ENCODE peak calls at places on chromosome 14, in eight cellular contexts. F is esophagus muscularis mucosa, S is testis, G is H9, B is tibial artery, A is A549, Y is DND-41, J is transverse colon. E is an unnamed sample. For H3K4me1, the result is how much of the 10 kb centered on the place peaks cover.

GRCh38 chr14:23147676-23148075 is 28.6 kb upstream of the CEBPE start:
- DNase-seq in F (no peak), J (no peak), G (no peak), S (peak), Y (no peak), B (no peak), A (no peak), E (no peak)

GRCh38 chr14:64673748-64674147 is 30.5 kb upstream of the PLEKHG3 start:
- DNase-seq in F (no peak), Y (peak), G (no peak), J (no peak), A (no peak), B (no peak), S (no peak), E (peak)

GRCh38 chr14:77145975-77146740 is 4.6 kb upstream of the ZDHHC22 start:
- DNase-seq in J (no peak), F (no peak), Y (no peak), G (peak), S (no peak), A (no peak), B (no peak), E (no peak)

GRCh38 chr14:95609398-95609990 is 74.6 kb downstream of the GLRX5 start:
- DNase-seq in B (no peak), G (peak), Y (peak), S (peak), A (no peak), J (no peak), F (no peak), E (no peak)

GRCh38 chr14:38143651-38144505 is 63.8 kb upstream of the SSTR1 start:
- DNase-seq in B (no peak), J (no peak), A (no peak), F (no peak), S (no peak), G (no peak), Y (no peak), E (no peak)

GRCh38 chr14:92701826-92702225 is 46.6 kb downstream of the LGMN start:
- DNase-seq in B (no peak), S (no peak), G (no peak), F (no peak), A (no peak), J (no peak), Y (no peak), E (no peak)

GRCh38 chr14:64637735-64638473 is 66.3 kb upstream of the PLEKHG3 start:
- DNase-seq in F (no peak), G (no peak), Y (no peak), B (no peak), A (no peak), J (no peak), S (no peak), E (no peak)

GRCh38 chr14:94441130-94441529 is 11.5 kb downstream of the SERPINA11 start:
- DNase-seq in J (no peak), Y (no peak), S (no peak), A (no peak), B (no peak), G (no peak), F (peak), E (no peak)

GRCh38 chr14:75229923-75230792 is 48.5 kb upstream of the FOS start:
- DNase-seq in G (no peak), J (peak), F (no peak), B (no peak), A (peak), Y (peak), S (peak), E (peak)

GRCh38 chr14:67517083-67517482 is 16.0 kb upstream of the PLEKHH1 start:
- DNase-seq in Y (no peak), G (peak), A (no peak), B (no peak), J (peak), F (no peak), S (peak), E (no peak)

GRCh38 chr14:38122241-38122640 is 85.5 kb upstream of the SSTR1 start:
- DNase-seq in Y (no peak), A (no peak), S (no peak), B (no peak), F (no peak), J (no peak), G (no peak), E (no peak)

GRCh38 chr14:105053421-105053820 is 11.8 kb downstream of the GPR132 start:
- DNase-seq in G (no peak), B (no peak), S (no peak), Y (no peak), A (no peak), F (no peak), J (no peak), E (no peak)

GRCh38 chr14:67526676-67527459 is 6.2 kb upstream of the PLEKHH1 start:
- DNase-seq in J (peak), F (no peak), S (peak), B (no peak), G (peak), A (peak), Y (peak), E (peak)

GRCh38 chr14:74867673-74868072 is 8.3 kb downstream of the PROX2 start:
- DNase-seq in F (no peak), Y (no peak), A (no peak), S (no peak), B (peak), J (no peak), G (no peak), E (peak)

GRCh38 chr14:93430319-93430801 is 379 bp upstream of the UNC79 start:
- DNase-seq in A (no peak), S (peak), F (no peak), Y (no peak), G (peak), B (no peak), J (no peak), E (no peak)

GRCh38 chr14:30240002-30240401 is 312.4 kb upstream of the PRKD1 start:
- DNase-seq in A (no peak), G (no peak), F (no peak), J (no peak), Y (no peak), B (no peak), S (no peak), E (no peak)

GRCh38 chr14:82067221-82067620 is 533.6 kb upstream of the SEL1L start:
- DNase-seq in G (no peak), F (no peak), Y (no peak), S (no peak), B (no peak), A (no peak), J (no peak), E (no peak)

GRCh38 chr14:71371711-71372396 is 464.6 kb downstream of the PCNX1 start:
- DNase-seq in J (no peak), B (no peak), G (no peak), Y (no peak), F (no peak), S (no peak), A (no peak), E (no peak)

GRCh38 chr14:73426877-73427276 is 31.5 kb downstream of the NUMB start:
- DNase-seq in B (no peak), S (no peak), J (no peak), A (no peak), F (no peak), G (no peak), Y (no peak), E (no peak)

GRCh38 chr14:26174395-26174794 is 423.4 kb downstream of the NOVA1 start:
- DNase-seq in Y (no peak), G (no peak), F (no peak), A (no peak), J (no peak), S (no peak), B (no peak), E (no peak)

GRCh38 chr14:64684091-64684490 is 20.1 kb upstream of the PLEKHG3 start:
- DNase-seq in A (no peak), G (no peak), F (no peak), B (no peak), J (no peak), Y (no peak), S (peak), E (no peak)

GRCh38 chr14:93991212-93991611 is 5.9 kb upstream of the CCDC197 start:
- DNase-seq in F (no peak), G (no peak), J (no peak), A (no peak), Y (no peak), B (no peak), S (no peak), E (no peak)

GRCh38 chr14:77872971-77873370 is 73.1 kb downstream of the ADCK1 start:
- DNase-seq in S (no peak), Y (no peak), B (no peak), F (no peak), J (no peak), G (no peak), A (no peak), E (no peak)

GRCh38 chr14:105075364-105076295 is 10.4 kb upstream of the GPR132 start:
- DNase-seq in B (no peak), F (no peak), Y (no peak), J (peak), G (peak), S (no peak), A (no peak), E (no peak)

GRCh38 chr14:23613242-23614070 is 22.7 kb upstream of the DHRS2 start:
- DNase-seq in G (no peak), B (no peak), A (no peak), J (no peak), S (no peak), Y (no peak), F (no peak), E (no peak)

GRCh38 chr14:45332360-45332988 is 79.5 kb upstream of the MIS18BP1 start:
- DNase-seq in S (peak), Y (no peak), B (no peak), G (no peak), F (no peak), J (no peak), A (no peak), E (no peak)

GRCh38 chr14:57755018-57755521 is 110.8 kb downstream of the SLC35F4 start:
- DNase-seq in G (no peak), S (no peak), J (no peak), B (no peak), F (no peak), Y (no peak), A (no peak), E (no peak)

GRCh38 chr14:20620798-20621478 is 20.6 kb downstream of the OR6S1 start:
- DNase-seq in A (no peak), J (no peak), Y (no peak), B (no peak), F (no peak), S (no peak), G (no peak), E (no peak)

GRCh38 chr14:61764342-61765122 is 2.3 kb downstream of the SNAPC1 start:
- DNase-seq in J (no peak), B (no peak), A (no peak), Y (no peak), F (no peak), S (no peak), G (no peak), E (no peak)

GRCh38 chr14:93536945-93537344 is 106.2 kb downstream of the UNC79 start:
- DNase-seq in J (no peak), B (no peak), F (no peak), Y (no peak), G (peak), S (no peak), A (no peak), E (no peak)

GRCh38 chr14:72736791-72737559 is 156.9 kb downstream of the DPF3 start:
- DNase-seq in F (no peak), Y (no peak), J (no peak), G (no peak), B (no peak), A (no peak), S (no peak), E (no peak)

GRCh38 chr14:59997496-59997895 is 77.6 kb downstream of the LRRC9 start:
- DNase-seq in Y (no peak), S (no peak), G (no peak), J (no peak), A (no peak), B (no peak), F (no peak), E (no peak)

GRCh38 chr14:104441275-104442106 is 138.1 kb upstream of the C14orf180 start:
- DNase-seq in S (no peak), B (peak), F (peak), G (peak), Y (peak), A (no peak), J (no peak), E (no peak)

GRCh38 chr14:88166616-88167015 is 156.5 kb downstream of the KCNK10 start:
- DNase-seq in S (no peak), Y (no peak), B (no peak), A (peak), G (no peak), J (no peak), F (no peak), E (no peak)

GRCh38 chr14:74244115-74244514 is 4.9 kb downstream of the VSX2 start:
- DNase-seq in Y (no peak), J (no peak), F (no peak), S (no peak), B (no peak), A (no peak), G (peak), E (no peak)

GRCh38 chr14:56213288-56213687 is 95.1 kb downstream of the PELI2 start:
- DNase-seq in Y (no peak), A (no peak), S (no peak), F (no peak), B (no peak), G (no peak), J (no peak), E (no peak)

GRCh38 chr14:63787995-63788946 is 60.4 kb upstream of the SGPP1 start:
- DNase-seq in S (no peak), J (no peak), G (no peak), B (no peak), F (no peak), A (no peak), Y (no peak), E (no peak)

GRCh38 chr14:54606631-54607133 is 39.8 kb downstream of the SAMD4A start:
- DNase-seq in B (peak), J (no peak), S (no peak), A (no peak), F (no peak), Y (no peak), G (no peak), E (no peak)
- H3K27ac ChIP-seq in B (peak), J (peak), S (no peak), A (no peak), F (peak), Y (no peak), G (no peak), E (no peak)

GRCh38 chr14:70148911-70149675 is 39.7 kb downstream of the SLC8A3 start:
- DNase-seq in A (no peak), B (no peak), J (no peak), G (no peak), S (no peak), F (no peak), Y (no peak), E (no peak)

GRCh38 chr14:70152704-70153103 is 36.0 kb downstream of the SLC8A3 start:
- DNase-seq in A (no peak), G (no peak), F (no peak), B (no peak), J (no peak), S (no peak), Y (no peak), E (no peak)

GRCh38 chr14:70156602-70157001 is 32.1 kb downstream of the SLC8A3 start:
- DNase-seq in G (no peak), F (no peak), A (no peak), B (no peak), Y (no peak), S (no peak), J (no peak), E (no peak)

GRCh38 chr14:70149766-70150165 is 39.0 kb downstream of the SLC8A3 start:
- DNase-seq in B (no peak), G (no peak), F (no peak), J (no peak), S (no peak), A (no peak), Y (no peak), E (no peak)

DNA sequence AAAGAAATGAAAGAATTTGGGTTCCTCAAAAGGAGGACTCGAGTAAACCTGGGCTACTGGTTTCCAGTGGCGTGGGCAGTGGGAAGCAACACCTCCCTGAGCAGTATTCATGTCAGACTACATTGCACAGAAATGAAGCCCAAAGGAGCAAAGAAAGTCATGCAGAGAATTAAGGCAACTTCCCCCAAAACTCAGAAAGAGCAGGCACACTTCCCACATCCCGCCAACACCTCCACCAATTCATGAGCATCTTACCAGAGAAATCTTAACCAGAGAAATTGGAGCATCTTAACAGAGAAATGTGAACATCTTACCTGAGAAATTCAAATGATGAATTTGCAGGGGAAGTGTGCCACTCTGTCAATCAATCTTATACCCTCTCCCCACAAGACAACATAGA is 36.7 kb downstream of the SLC8A3 start:
- DNase-seq in B (no peak), S (no peak), G (no peak), A (no peak), J (no peak), Y (no peak), F (no peak), E (no peak)
- H3K4me1 ChIP-seq in B (under half), S (under half), G (under half), A (under half), J (under half), Y (under half), F (under half), E (under half)

GRCh38 chr14:100165825-100166520 is 6.5 kb upstream of the DEGS2 start:
- DNase-seq in J (no peak), G (no peak), Y (no peak), F (no peak), S (no peak), A (no peak), B (no peak), E (no peak)
- H3K27ac ChIP-seq in J (no peak), G (no peak), Y (no peak), F (no peak), S (no peak), A (peak), B (no peak), E (no peak)

GRCh38 chr14:90560529-90560928 is 163.7 kb downstream of the CALM1 start:
- DNase-seq in A (no peak), Y (no peak), F (no peak), B (no peak), G (no peak), S (no peak), J (no peak), E (no peak)

GRCh38 chr14:90558041-90558982 is 161.5 kb downstream of the CALM1 start:
- DNase-seq in Y (no peak), A (no peak), S (no peak), G (no peak), F (no peak), J (no peak), B (no peak), E (no peak)

GRCh38 chr14:90559811-90560492 is 163.1 kb downstream of the CALM1 start:
- DNase-seq in J (no peak), S (no peak), B (no peak), F (no peak), Y (no peak), G (no peak), A (no peak), E (no peak)

GRCh38 chr14:90557516-90557915 is 160.7 kb downstream of the CALM1 start:
- DNase-seq in F (no peak), A (no peak), G (no peak), S (no peak), B (no peak), Y (no peak), J (no peak), E (no peak)

GRCh38 chr14:90558983-90559590 is 162.3 kb downstream of the CALM1 start:
- DNase-seq in G (no peak), B (no peak), J (no peak), F (no peak), Y (no peak), A (no peak), S (no peak), E (no peak)
- H3K4me1 ChIP-seq in G (under half), B (under half), J (under half), F (half or more), Y (under half), A (under half), S (under half), E (under half)

GRCh38 chr14:24809147-24809546 is 175.2 kb upstream of the GZMB start:
- DNase-seq in F (no peak), S (no peak), B (no peak), J (no peak), A (no peak), G (no peak), Y (no peak), E (no peak)
- H3K27ac ChIP-seq in F (no peak), S (no peak), B (no peak), J (no peak), A (no peak), G (no peak), Y (no peak), E (no peak)

DNA sequence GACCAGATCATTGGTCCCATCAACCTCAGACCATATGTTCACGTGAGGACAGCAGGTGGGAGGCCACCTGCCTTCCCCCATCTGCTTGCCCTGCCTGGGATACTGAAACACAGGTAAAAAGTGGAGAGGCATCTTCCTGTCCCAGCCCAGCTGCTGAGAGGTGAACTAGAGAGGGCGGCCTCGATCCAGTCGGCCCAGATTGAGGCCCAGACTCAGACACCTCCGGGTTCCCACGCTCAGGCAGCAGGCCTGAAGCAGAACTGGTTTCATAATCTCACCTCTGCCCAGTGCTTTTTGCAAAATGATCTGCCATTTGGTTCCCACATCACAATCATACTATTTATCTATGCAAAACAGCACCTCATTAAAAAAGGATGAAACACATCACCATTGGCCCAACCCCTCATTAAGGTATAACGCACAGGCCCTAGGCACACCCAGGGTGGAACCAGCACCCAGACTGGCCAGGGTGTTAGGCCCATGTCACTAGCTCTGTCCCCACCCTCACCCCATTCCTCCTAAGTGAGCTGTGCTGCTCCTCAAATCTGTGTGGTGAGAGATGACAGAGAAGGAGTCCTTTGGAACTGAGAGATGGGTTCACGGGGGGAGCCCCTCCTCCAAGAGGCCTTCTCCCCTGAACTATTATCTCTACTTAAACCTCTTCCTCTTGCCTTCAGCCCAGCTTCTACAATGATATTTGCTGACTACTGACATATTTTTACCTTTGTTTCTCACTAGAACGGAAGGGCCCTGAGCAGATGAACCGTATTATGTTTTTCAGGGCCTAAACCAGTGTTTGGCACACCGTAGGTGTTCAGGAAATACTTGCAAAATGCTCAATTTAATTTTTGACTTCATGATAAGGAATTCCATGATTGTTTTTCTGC is 81.1 kb downstream of the ZFP36L1 start:
- DNase-seq in G (peak), F (no peak), A (no peak), S (no peak), J (no peak), B (no peak), Y (no peak), E (peak)
- H3K4me1 ChIP-seq in G (under half), F (under half), A (under half), S (under half), J (under half), B (under half), Y (under half), E (under half)

GRCh38 chr14:32368107-32368506 is 39.0 kb downstream of the AKAP6 start:
- DNase-seq in S (no peak), A (no peak), J (no peak), Y (no peak), F (no peak), B (no peak), G (no peak), E (no peak)
- H3K27ac ChIP-seq in S (peak), A (no peak), J (no peak), Y (no peak), F (peak), B (peak), G (no peak), E (no peak)

GRCh38 chr14:49972199-49972671 is 79.4 kb downstream of the ARF6 start:
- DNase-seq in J (peak), F (no peak), A (no peak), S (no peak), G (no peak), B (peak), Y (no peak), E (no peak)
- H3K4me1 ChIP-seq in J (half or more), F (under half), A (half or more), S (half or more), G (under half), B (half or more), Y (under half), E (half or more)

E was measured in CD4-positive, alpha-beta memory T cell.